ENCODE peak calls at places on chromosomes 1 and 21, in four cellular contexts. U is LoVo, I is NCI-H1417, T is NCI-H1105 treated with DMSO at 0.1 percent for 48 hours. L is an unnamed sample.
A peak's percentile ranks its signal among the peaks of the same experiment; 100 is the strongest.

GRCh38 chr1:40739455-40740008 is 44.1 kb upstream of the KCNQ4 start:
- DNase-seq in U (no peak), I (no peak), T (no peak), L (no peak)

GRCh38 chr1:33634806-33635205 is 162.4 kb downstream of the ZSCAN20 start:
- DNase-seq in U (peak; percentile 71), I (no peak), T (no peak), L (no peak)

GRCh38 chr1:162497723-162498441 is at the start of gene UHMK1:
- DNase-seq in U (peak; percentile 90), I (peak; percentile 97), T (peak; percentile 92), L (peak; percentile 82)

GRCh38 chr1:108199231-108199657 is 899 bp downstream of the SLC25A24 start:
- DNase-seq in U (peak; percentile 79), I (no peak), T (no peak), L (no peak)

GRCh38 chr1:202161151-202162048 is 998 bp upstream of the PTPN7 start:
- DNase-seq in U (no peak), I (no peak), T (no peak), L (no peak)

GRCh38 chr21:34702341-34702807 is 33.6 kb downstream of the CLIC6 start:
- DNase-seq in U (no peak), I (no peak), T (no peak), L (peak; percentile 16)

GRCh38 chr1:12810691-12811408 is 19.7 kb downstream of the PRAMEF1 start:
- DNase-seq in U (no peak), I (no peak), T (no peak), L (no peak)

GRCh38 chr1:230322421-230322756 is 103.7 kb downstream of the PGBD5 start:
- DNase-seq in U (no peak), I (no peak), T (no peak), L (no peak)

GRCh38 chr1:113292660-113293626 is 97.4 kb upstream of the MAGI3 start:
- DNase-seq in U (no peak), I (no peak), T (no peak), L (no peak)

GRCh38 chr1:207862241-207862787 is 48.6 kb downstream of the CD34 start:
- DNase-seq in U (no peak), I (no peak), T (no peak), L (no peak)

GRCh38 chr1:186304982-186305949 is 69.8 kb downstream of the TPR start:
- DNase-seq in U (peak; percentile 44), I (peak; percentile 29), T (peak; percentile 53), L (no peak)

GRCh38 chr21:39441502-39442475 is 3.8 kb downstream of the LCA5L start:
- DNase-seq in U (peak; percentile 41), I (peak; percentile 19), T (peak; percentile 32), L (no peak)

GRCh38 chr1:23446644-23447310 is 22.2 kb upstream of the TCEA3 start:
- DNase-seq in U (no peak), I (no peak), T (peak; percentile 53), L (no peak)

GRCh38 chr1:87466621-87467020 is 137.9 kb downstream of the LMO4 start:
- DNase-seq in U (no peak), I (no peak), T (no peak), L (no peak)

L was measured in thoracic aorta.